ENCODE peak calls at places on chromosomes 5 and 9, in eight cellular contexts. One of them, this sample, is unnamed.
A peak's percentile ranks its signal among the peaks of the same experiment; 100 is the strongest.

GRCh38 chr5:170333161-170333909 is 35.8 kb upstream of the LCP2 start:
- DNase-seq in AG09319: no peak
- DNase-seq in glutamatergic neuron: no peak
- DNase-seq in AG10803: no peak
- DNase-seq in BJ: no peak
- DNase-seq in type B pancreatic cell: no peak
- DNase-seq in A549: no peak
- DNase-seq in fibroblast of villous mesenchyme: no peak
- DNase-seq in this sample: no peak

GRCh38 chr5:29197636-29198035 is 1995.8 kb upstream of the CDH6 start:
- DNase-seq in glutamatergic neuron: no peak
- DNase-seq in A549: peak; percentile 23
- DNase-seq in type B pancreatic cell: no peak
- DNase-seq in AG10803: no peak
- DNase-seq in AG09319: no peak
- DNase-seq in fibroblast of villous mesenchyme: no peak
- DNase-seq in BJ: no peak
- DNase-seq in this sample: no peak

GRCh38 chr9:90517103-90517502 is 125.5 kb downstream of the DIRAS2 start:
- DNase-seq in type B pancreatic cell: no peak
- DNase-seq in AG10803: no peak
- DNase-seq in BJ: no peak
- DNase-seq in glutamatergic neuron: no peak
- DNase-seq in fibroblast of villous mesenchyme: no peak
- DNase-seq in AG09319: no peak
- DNase-seq in A549: no peak
- DNase-seq in this sample: no peak

GRCh38 chr5:53109041-53109435 is 519 bp downstream of the MOCS2 start:
- DNase-seq in AG10803: peak; percentile 23
- DNase-seq in A549: peak; percentile 6
- DNase-seq in fibroblast of villous mesenchyme: peak; percentile 54
- DNase-seq in AG09319: no peak
- DNase-seq in glutamatergic neuron: no peak
- DNase-seq in BJ: no peak
- DNase-seq in type B pancreatic cell: no peak
- DNase-seq in this sample: no peak

GRCh38 chr5:132103380-132103951 is 29.9 kb downstream of the CSF2 start:
- DNase-seq in fibroblast of villous mesenchyme: peak; percentile 93
- DNase-seq in BJ: peak; percentile 85
- DNase-seq in type B pancreatic cell: no peak
- DNase-seq in glutamatergic neuron: no peak
- DNase-seq in AG09319: peak; percentile 73
- DNase-seq in AG10803: peak; percentile 92
- DNase-seq in A549: peak; percentile 83
- DNase-seq in this sample: peak; percentile 79

GRCh38 chr5:124948062-124948753 is 201.8 kb upstream of the ZNF608 start:
- DNase-seq in type B pancreatic cell: no peak
- DNase-seq in fibroblast of villous mesenchyme: peak; percentile 43
- DNase-seq in A549: no peak
- DNase-seq in AG09319: no peak
- DNase-seq in AG10803: no peak
- DNase-seq in BJ: no peak
- DNase-seq in glutamatergic neuron: no peak
- DNase-seq in this sample: no peak

GRCh38 chr5:56496581-56497063 is 263.5 kb upstream of the ANKRD55 start:
- DNase-seq in A549: no peak
- DNase-seq in AG09319: no peak
- DNase-seq in type B pancreatic cell: no peak
- DNase-seq in fibroblast of villous mesenchyme: no peak
- DNase-seq in glutamatergic neuron: no peak
- DNase-seq in AG10803: no peak
- DNase-seq in BJ: no peak
- DNase-seq in this sample: no peak

GRCh38 chr5:174231961-174232487 is 186.5 kb downstream of the NSG2 start:
- DNase-seq in AG09319: no peak
- DNase-seq in type B pancreatic cell: no peak
- DNase-seq in A549: no peak
- DNase-seq in glutamatergic neuron: no peak
- DNase-seq in BJ: no peak
- DNase-seq in fibroblast of villous mesenchyme: no peak
- DNase-seq in AG10803: peak; percentile 45
- DNase-seq in this sample: peak; percentile 42

GRCh38 chr9:130137870-130138653 is 34.1 kb upstream of the NCS1 start:
- DNase-seq in glutamatergic neuron: peak; percentile 68
- DNase-seq in fibroblast of villous mesenchyme: peak; percentile 92
- DNase-seq in BJ: peak; percentile 88
- DNase-seq in A549: peak; percentile 51
- DNase-seq in AG09319: peak; percentile 73
- DNase-seq in type B pancreatic cell: no peak
- DNase-seq in AG10803: peak; percentile 94
- DNase-seq in this sample: peak; percentile 85

GRCh38 chr9:95736370-95736769 is 139.1 kb upstream of the ERCC6L2 start:
- DNase-seq in AG10803: no peak
- DNase-seq in AG09319: no peak
- DNase-seq in type B pancreatic cell: no peak
- DNase-seq in fibroblast of villous mesenchyme: no peak
- DNase-seq in BJ: no peak
- DNase-seq in A549: peak; percentile 13
- DNase-seq in glutamatergic neuron: no peak
- DNase-seq in this sample: no peak

GRCh38 chr5:74556631-74557595 is 83.6 kb downstream of the ENC1 start:
- DNase-seq in type B pancreatic cell: no peak
- DNase-seq in fibroblast of villous mesenchyme: peak; percentile 61
- DNase-seq in glutamatergic neuron: no peak
- DNase-seq in A549: no peak
- DNase-seq in BJ: no peak
- DNase-seq in AG09319: no peak
- DNase-seq in AG10803: peak; percentile 59
- DNase-seq in this sample: peak; percentile 54

GRCh38 chr9:106880081-106880480 is 17.1 kb downstream of the ZNF462 start:
- DNase-seq in AG09319: no peak
- DNase-seq in glutamatergic neuron: no peak
- DNase-seq in BJ: no peak
- DNase-seq in A549: no peak
- DNase-seq in fibroblast of villous mesenchyme: no peak
- DNase-seq in AG10803: no peak
- DNase-seq in type B pancreatic cell: no peak
- DNase-seq in this sample: no peak

GRCh38 chr9:133731876-133732321 is 6.3 kb downstream of the SARDH start:
- DNase-seq in glutamatergic neuron: peak; percentile 50
- DNase-seq in AG09319: no peak
- DNase-seq in AG10803: peak; percentile 25
- DNase-seq in BJ: no peak
- DNase-seq in type B pancreatic cell: peak; percentile 56
- DNase-seq in A549: peak; percentile 63
- DNase-seq in fibroblast of villous mesenchyme: peak; percentile 32
- DNase-seq in this sample: no peak

GRCh38 chr9:134623408-134624066 is 18.1 kb upstream of the COL5A1 start:
- DNase-seq in fibroblast of villous mesenchyme: no peak
- DNase-seq in type B pancreatic cell: peak; percentile 61
- DNase-seq in A549: no peak
- DNase-seq in glutamatergic neuron: no peak
- DNase-seq in AG09319: no peak
- DNase-seq in BJ: no peak
- DNase-seq in AG10803: peak; percentile 64
- DNase-seq in this sample: no peak

GRCh38 chr5:93320920-93321319 is 260.1 kb downstream of the NR2F1-AS1 start:
- DNase-seq in AG10803: no peak
- DNase-seq in A549: no peak
- DNase-seq in AG09319: no peak
- DNase-seq in fibroblast of villous mesenchyme: peak; percentile 28
- DNase-seq in glutamatergic neuron: no peak
- DNase-seq in BJ: no peak
- DNase-seq in type B pancreatic cell: no peak
- DNase-seq in this sample: no peak

GRCh38 chr5:142086229-142086628 is 22.4 kb upstream of the NDFIP1 start:
- DNase-seq in fibroblast of villous mesenchyme: no peak
- DNase-seq in AG09319: no peak
- DNase-seq in glutamatergic neuron: no peak
- DNase-seq in AG10803: no peak
- DNase-seq in type B pancreatic cell: no peak
- DNase-seq in A549: no peak
- DNase-seq in BJ: no peak
- DNase-seq in this sample: no peak

GRCh38 chr5:134003064-134003956 is 1.5 kb downstream of the VDAC1 start:
- DNase-seq in AG09319: no peak
- DNase-seq in glutamatergic neuron: peak; percentile 35
- DNase-seq in type B pancreatic cell: no peak
- DNase-seq in fibroblast of villous mesenchyme: no peak
- DNase-seq in AG10803: no peak
- DNase-seq in A549: no peak
- DNase-seq in BJ: no peak
- DNase-seq in this sample: no peak

GRCh38 chr5:132439521-132440206 is 50.9 kb downstream of the IRF1 start:
- DNase-seq in AG10803: peak; percentile 95
- DNase-seq in AG09319: peak; percentile 85
- DNase-seq in BJ: peak; percentile 85
- DNase-seq in glutamatergic neuron: no peak
- DNase-seq in type B pancreatic cell: no peak
- DNase-seq in A549: no peak
- DNase-seq in fibroblast of villous mesenchyme: peak; percentile 87
- DNase-seq in this sample: peak; percentile 81

GRCh38 chr5:176810084-176810597 is at the start of gene UNC5A:
- DNase-seq in BJ: no peak
- DNase-seq in glutamatergic neuron: peak; percentile 90
- DNase-seq in type B pancreatic cell: no peak
- DNase-seq in AG09319: no peak
- DNase-seq in AG10803: peak; percentile 8
- DNase-seq in A549: peak; percentile 68
- DNase-seq in fibroblast of villous mesenchyme: peak; percentile 45
- DNase-seq in this sample: no peak

DNA sequence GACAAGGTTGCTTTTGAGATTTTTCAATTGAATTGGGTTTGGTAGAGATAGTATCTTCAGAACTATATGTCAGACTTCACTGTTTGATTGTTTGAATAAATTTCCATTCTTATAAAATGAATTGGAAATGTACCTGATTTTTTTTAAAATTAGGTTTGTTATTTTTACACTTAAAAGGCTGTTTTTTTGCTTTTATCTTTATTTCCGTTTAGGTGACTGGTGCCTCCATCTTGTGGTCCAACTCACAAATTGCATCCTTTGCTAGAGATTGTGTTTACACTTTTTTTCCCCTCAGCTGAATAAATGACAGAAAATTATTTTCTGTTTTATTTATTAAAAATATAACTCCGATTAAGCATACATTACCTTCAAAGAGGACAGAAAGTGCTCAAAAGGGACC is 15.6 kb downstream of the NDUFAF2 start:
- DNase-seq in AG09319: no peak
- DNase-seq in BJ: no peak
- DNase-seq in AG10803: peak; percentile 14
- DNase-seq in glutamatergic neuron: no peak
- DNase-seq in fibroblast of villous mesenchyme: peak; percentile 39
- DNase-seq in A549: peak; percentile 11
- DNase-seq in type B pancreatic cell: no peak
- DNase-seq in this sample: no peak
- TF ChIP-seq CTCF in AG09319: peak; percentile 59
- TF ChIP-seq CTCF in BJ: peak; percentile 63
- TF ChIP-seq CTCF in AG10803: peak; percentile 64
- TF ChIP-seq CTCF in glutamatergic neuron: peak; percentile 55
- TF ChIP-seq CTCF in fibroblast of villous mesenchyme: peak; percentile 72
- TF ChIP-seq CTCF in A549: peak; percentile 44
- TF ChIP-seq CTCF in type B pancreatic cell: peak; percentile 79
- TF ChIP-seq CTCF in this sample: peak; percentile 58

DNA sequence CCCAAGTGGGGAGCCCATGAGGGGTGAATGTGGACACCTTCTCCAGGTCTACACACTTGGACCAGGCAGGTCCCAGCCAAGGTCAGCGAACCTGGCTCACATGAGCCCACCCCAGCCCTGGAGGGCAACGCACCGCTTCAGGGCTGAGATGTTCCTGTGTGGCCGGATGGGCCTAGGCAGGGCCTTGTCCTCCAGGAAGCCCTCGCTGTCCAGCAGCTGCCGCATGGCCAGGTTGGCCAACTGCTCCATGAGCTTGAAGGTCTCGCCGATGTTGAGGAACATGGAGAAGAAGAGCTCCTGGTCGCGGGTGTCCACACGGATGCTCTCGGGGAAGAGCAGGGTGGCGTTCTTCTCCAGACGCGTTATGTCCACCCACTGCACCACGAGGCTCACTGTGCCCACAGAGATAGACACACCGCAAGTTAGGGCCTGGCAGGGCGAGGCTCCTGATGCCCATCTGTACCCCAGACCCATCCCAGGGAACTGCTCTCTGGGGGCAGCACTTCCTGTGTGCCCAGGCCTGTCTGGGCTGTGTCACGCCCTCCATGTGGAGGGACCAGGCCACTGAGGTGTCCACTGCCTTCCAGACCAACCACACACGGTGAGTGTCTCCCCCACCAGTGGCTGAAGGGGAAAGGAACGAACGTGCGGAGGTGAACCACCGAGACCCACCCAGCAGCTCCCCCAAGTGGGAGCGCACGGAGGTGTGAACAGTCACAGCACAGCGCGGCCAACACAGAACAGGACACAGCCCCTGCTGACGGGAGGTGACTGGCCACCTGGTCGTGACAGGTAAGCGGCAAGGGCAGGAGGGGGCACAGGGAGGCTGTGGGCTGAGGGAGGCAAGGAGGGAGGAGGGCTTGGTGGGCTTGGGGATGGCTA is 14.4 kb downstream of the TBC1D9B start:
- DNase-seq in AG09319: no peak
- DNase-seq in type B pancreatic cell: no peak
- DNase-seq in AG10803: no peak
- DNase-seq in BJ: no peak
- DNase-seq in fibroblast of villous mesenchyme: no peak
- DNase-seq in glutamatergic neuron: no peak
- DNase-seq in A549: no peak
- DNase-seq in this sample: no peak
- TF ChIP-seq CTCF in AG09319: no peak
- TF ChIP-seq CTCF in type B pancreatic cell: no peak
- TF ChIP-seq CTCF in AG10803: no peak
- TF ChIP-seq CTCF in BJ: no peak
- TF ChIP-seq CTCF in fibroblast of villous mesenchyme: no peak
- TF ChIP-seq CTCF in glutamatergic neuron: no peak
- TF ChIP-seq CTCF in A549: no peak
- TF ChIP-seq CTCF in this sample: no peak

GRCh38 chr5:166433679-166434078 is 1857.8 kb upstream of the WWC1 start:
- DNase-seq in glutamatergic neuron: no peak
- DNase-seq in A549: no peak
- DNase-seq in AG10803: no peak
- DNase-seq in type B pancreatic cell: no peak
- DNase-seq in fibroblast of villous mesenchyme: no peak
- DNase-seq in BJ: no peak
- DNase-seq in AG09319: no peak
- DNase-seq in this sample: no peak
- TF ChIP-seq CTCF in glutamatergic neuron: peak; percentile 56
- TF ChIP-seq CTCF in A549: no peak
- TF ChIP-seq CTCF in AG10803: no peak
- TF ChIP-seq CTCF in type B pancreatic cell: peak; percentile 54
- TF ChIP-seq CTCF in fibroblast of villous mesenchyme: peak; percentile 21
- TF ChIP-seq CTCF in BJ: no peak
- TF ChIP-seq CTCF in AG09319: no peak
- TF ChIP-seq CTCF in this sample: no peak

GRCh38 chr9:16106211-16106610 is 553.4 kb downstream of the CCDC171 start:
- DNase-seq in AG09319: no peak
- DNase-seq in glutamatergic neuron: no peak
- DNase-seq in AG10803: no peak
- DNase-seq in BJ: no peak
- DNase-seq in A549: no peak
- DNase-seq in fibroblast of villous mesenchyme: no peak
- DNase-seq in type B pancreatic cell: no peak
- DNase-seq in this sample: no peak
- TF ChIP-seq CTCF in AG09319: no peak
- TF ChIP-seq CTCF in glutamatergic neuron: no peak
- TF ChIP-seq CTCF in AG10803: no peak
- TF ChIP-seq CTCF in BJ: no peak
- TF ChIP-seq CTCF in A549: no peak
- TF ChIP-seq CTCF in fibroblast of villous mesenchyme: no peak
- TF ChIP-seq CTCF in type B pancreatic cell: no peak
- TF ChIP-seq CTCF in this sample: no peak

GRCh38 chr9:128881884-128882676 is at the start of the genes KYAT1 and LRRC8A:
- DNase-seq in glutamatergic neuron: peak; percentile 99
- DNase-seq in AG10803: peak; percentile 92
- DNase-seq in type B pancreatic cell: peak; percentile 99
- DNase-seq in BJ: peak; percentile 70
- DNase-seq in fibroblast of villous mesenchyme: peak; percentile 95
- DNase-seq in AG09319: peak; percentile 81
- DNase-seq in A549: peak; percentile 96
- DNase-seq in this sample: peak; percentile 59
- TF ChIP-seq CTCF in glutamatergic neuron: no peak
- TF ChIP-seq CTCF in AG10803: no peak
- TF ChIP-seq CTCF in type B pancreatic cell: no peak
- TF ChIP-seq CTCF in BJ: no peak
- TF ChIP-seq CTCF in fibroblast of villous mesenchyme: no peak
- TF ChIP-seq CTCF in AG09319: no peak
- TF ChIP-seq CTCF in A549: peak; percentile 13
- TF ChIP-seq CTCF in this sample: no peak

This sample was measured in AG09309.